ENCODE peak calls at places on chromosomes 11 and 22, in eight cellular contexts. U, R, V, Z, G, L, I and Q are unnamed samples.

GRCh38 chr11:111135101-111135500 is 110.4 kb upstream of the POU2AF2 start:
- DNase-seq in U (no peak), R (no peak), V (no peak), Z (no peak), G (no peak), L (no peak), I (no peak), Q (no peak)

GRCh38 chr11:102564110-102564509 is 33.6 kb upstream of the MMP7 start:
- DNase-seq in U (no peak), R (peak), V (no peak), Z (no peak), G (no peak), L (no peak), I (no peak), Q (no peak)

GRCh38 chr11:86440305-86440716 is 65.6 kb downstream of the CCDC81 start:
- DNase-seq in U (no peak), R (peak), V (no peak), Z (peak), G (no peak), L (no peak), I (no peak), Q (no peak)

GRCh38 chr11:57240007-57240406 is 3.0 kb upstream of the APLNR start:
- DNase-seq in U (no peak), R (no peak), V (no peak), Z (no peak), G (no peak), L (no peak), I (no peak), Q (no peak)

GRCh38 chr22:38831166-38831945 is 12.5 kb downstream of the NPTXR start:
- DNase-seq in U (no peak), R (peak), V (no peak), Z (no peak), G (no peak), L (no peak), I (no peak), Q (no peak)

GRCh38 chr11:132683602-132684001 is 848.7 kb downstream of the OPCML start:
- DNase-seq in U (no peak), R (peak), V (no peak), Z (no peak), G (no peak), L (no peak), I (no peak), Q (no peak)

GRCh38 chr11:94771390-94771789 is 3.2 kb downstream of the AMOTL1 start:
- DNase-seq in U (no peak), R (no peak), V (no peak), Z (no peak), G (no peak), L (no peak), I (no peak), Q (no peak)

GRCh38 chr11:126084608-126084912 is 21.9 kb upstream of the CDON start:
- DNase-seq in U (no peak), R (no peak), V (no peak), Z (no peak), G (no peak), L (no peak), I (no peak), Q (no peak)

GRCh38 chr22:17774206-17774927 is at the start of gene BID:
- DNase-seq in U (peak), R (no peak), V (peak), Z (no peak), G (no peak), L (peak), I (peak), Q (no peak)

GRCh38 chr22:35611891-35612576 is 5.1 kb downstream of the MB start:
- DNase-seq in U (no peak), R (no peak), V (no peak), Z (no peak), G (no peak), L (no peak), I (no peak), Q (no peak)

GRCh38 chr11:1041149-1041467 is 4.6 kb upstream of the MUC6 start:
- DNase-seq in U (no peak), R (no peak), V (no peak), Z (no peak), G (no peak), L (no peak), I (no peak), Q (no peak)

GRCh38 chr22:25102722-25103121 is 96.9 kb upstream of the CRYBB3 start:
- DNase-seq in U (no peak), R (no peak), V (no peak), Z (no peak), G (no peak), L (no peak), I (no peak), Q (no peak)

GRCh38 chr11:104618949-104619348 is 279.3 kb downstream of the CASP12 start:
- DNase-seq in U (no peak), R (no peak), V (no peak), Z (no peak), G (no peak), L (no peak), I (no peak), Q (no peak)

GRCh38 chr11:61174275-61174674 is 13.0 kb upstream of the VPS37C start:
- DNase-seq in U (no peak), R (no peak), V (no peak), Z (peak), G (no peak), L (no peak), I (no peak), Q (no peak)

GRCh38 chr11:72245232-72245816 is 1.3 kb upstream of the PHOX2A start:
- DNase-seq in U (no peak), R (no peak), V (no peak), Z (peak), G (no peak), L (no peak), I (no peak), Q (no peak)

GRCh38 chr11:34406413-34406812 is 32.3 kb upstream of the CAT start:
- DNase-seq in U (no peak), R (no peak), V (no peak), Z (no peak), G (no peak), L (no peak), I (no peak), Q (no peak)

GRCh38 chr22:27170491-27170890 is 513.1 kb downstream of the MIAT start:
- DNase-seq in U (peak), R (peak), V (no peak), Z (peak), G (no peak), L (no peak), I (no peak), Q (no peak)

GRCh38 chr11:12541588-12542151 is 132.6 kb upstream of the TEAD1 start:
- DNase-seq in U (no peak), R (no peak), V (no peak), Z (no peak), G (no peak), L (no peak), I (no peak), Q (no peak)

GRCh38 chr11:94537051-94537600 is 6.6 kb upstream of the FUT4 start:
- DNase-seq in U (no peak), R (peak), V (no peak), Z (no peak), G (no peak), L (no peak), I (no peak), Q (no peak)

GRCh38 chr11:35723493-35724284 is 61.1 kb downstream of the TRIM44 start:
- DNase-seq in U (no peak), R (peak), V (no peak), Z (no peak), G (no peak), L (no peak), I (no peak), Q (no peak)

GRCh38 chr11:69504127-69504526 is 22.7 kb downstream of the LINC01488 start:
- DNase-seq in U (no peak), R (no peak), V (no peak), Z (no peak), G (no peak), L (no peak), I (no peak), Q (no peak)

GRCh38 chr22:25091449-25091848 is 108.2 kb upstream of the CRYBB3 start:
- DNase-seq in U (no peak), R (no peak), V (no peak), Z (no peak), G (no peak), L (no peak), I (no peak), Q (no peak)

GRCh38 chr11:134579709-134580634 is 167.9 kb upstream of the B3GAT1 start:
- DNase-seq in U (no peak), R (no peak), V (no peak), Z (no peak), G (no peak), L (no peak), I (no peak), Q (no peak)

GRCh38 chr11:32426819-32427615 is 8.3 kb downstream of the WT1 start:
- DNase-seq in U (no peak), R (no peak), V (no peak), Z (no peak), G (no peak), L (peak), I (peak), Q (no peak)

GRCh38 chr11:64675417-64676252 is 47.4 kb downstream of the NRXN2 start:
- DNase-seq in U (no peak), R (peak), V (peak), Z (peak), G (peak), L (no peak), I (no peak), Q (peak)

GRCh38 chr11:6617315-6617781 is 1.9 kb downstream of the TPP1 start:
- DNase-seq in U (no peak), R (peak), V (no peak), Z (peak), G (no peak), L (no peak), I (no peak), Q (no peak)

GRCh38 chr11:86660011-86660595 is 12.3 kb downstream of the ME3 start:
- DNase-seq in U (no peak), R (peak), V (no peak), Z (no peak), G (no peak), L (no peak), I (no peak), Q (no peak)

GRCh38 chr11:121591405-121592033 is 138.8 kb upstream of the SORL1-AS1 start:
- DNase-seq in U (peak), R (peak), V (peak), Z (peak), G (peak), L (peak), I (peak), Q (peak)

GRCh38 chr22:50481440-50482106 is at the start of gene ADM2:
- DNase-seq in U (no peak), R (no peak), V (no peak), Z (no peak), G (no peak), L (peak), I (peak), Q (peak)

GRCh38 chr22:29269731-29270474 is 1.8 kb downstream of the EWSR1 start:
- DNase-seq in U (no peak), R (peak), V (no peak), Z (no peak), G (no peak), L (no peak), I (no peak), Q (no peak)

GRCh38 chr11:106821291-106821690 is 197.0 kb downstream of the GUCY1A2 start:
- DNase-seq in U (no peak), R (no peak), V (no peak), Z (no peak), G (no peak), L (no peak), I (peak), Q (no peak)

GRCh38 chr11:100578966-100579365 is 108.1 kb upstream of the ARHGAP42 start:
- DNase-seq in U (no peak), R (peak), V (no peak), Z (no peak), G (no peak), L (no peak), I (no peak), Q (no peak)

GRCh38 chr11:73907191-73907590 is 30.4 kb downstream of the PAAF1 start:
- DNase-seq in U (no peak), R (peak), V (peak), Z (no peak), G (no peak), L (no peak), I (no peak), Q (no peak)
- TF ChIP-seq CTCF in U (no peak), R (peak), V (peak), Z (no peak), G (no peak), L (no peak), I (no peak), Q (no peak)

GRCh38 chr11:68271023-68271780 is 571 bp downstream of the C11orf24 start:
- DNase-seq in U (no peak), R (peak), V (no peak), Z (peak), G (no peak), L (peak), I (peak), Q (peak)
- TF ChIP-seq CTCF in U (peak), R (peak), V (peak), Z (peak), G (no peak), L (peak), I (no peak), Q (peak)

DNA sequence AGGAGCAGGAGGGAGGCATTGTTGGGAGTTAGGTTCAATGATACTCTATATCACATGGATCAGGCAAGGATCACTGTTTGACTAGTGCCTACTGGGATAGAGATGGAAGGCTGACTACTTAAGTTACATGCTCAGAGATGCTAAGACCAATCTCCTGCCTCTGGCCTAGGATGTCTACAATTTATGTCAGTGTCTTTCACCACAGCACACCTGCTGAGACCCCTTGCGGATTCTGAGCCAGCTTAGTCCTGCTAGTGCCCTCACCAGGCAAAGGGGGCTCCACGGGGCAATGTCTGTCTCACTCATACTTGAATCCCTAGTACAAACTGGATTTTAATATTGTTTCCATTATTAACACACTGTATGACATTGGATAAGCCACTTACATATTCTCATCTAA is 732.5 kb downstream of the DLG2 start:
- DNase-seq in U (no peak), R (no peak), V (no peak), Z (no peak), G (no peak), L (no peak), I (peak), Q (no peak)
- TF ChIP-seq CTCF in U (no peak), R (no peak), V (no peak), Z (no peak), G (no peak), L (no peak), I (no peak), Q (no peak)

GRCh38 chr11:128548655-128549255 is 38.6 kb downstream of the ETS1 start:
- DNase-seq in U (no peak), R (peak), V (peak), Z (peak), G (peak), L (peak), I (peak), Q (no peak)
- TF ChIP-seq CTCF in U (peak), R (peak), V (no peak), Z (no peak), G (peak), L (no peak), I (no peak), Q (no peak)